ENCODE peak calls at places on chromosomes 2 and 18, in four cellular contexts. One of them, this sample, is unnamed.

GRCh38 chr2:85678794-85679672 is 11.0 kb upstream of the SFTPB start:
- DNase-seq in HCT116: peak
- DNase-seq in K562: peak
- DNase-seq in HepG2: peak
- DNase-seq in this sample: no peak

GRCh38 chr2:149175956-149176355 is 137.5 kb downstream of the LYPD6B start:
- DNase-seq in HCT116: no peak
- DNase-seq in K562: no peak
- DNase-seq in HepG2: no peak
- DNase-seq in this sample: no peak

GRCh38 chr2:74585406-74586182 is 31.1 kb downstream of the DOK1 start:
- DNase-seq in HCT116: no peak
- DNase-seq in K562: peak
- DNase-seq in HepG2: no peak
- DNase-seq in this sample: no peak

GRCh38 chr18:4016391-4017049 is 438.6 kb downstream of the DLGAP1 start:
- DNase-seq in HCT116: no peak
- DNase-seq in K562: no peak
- DNase-seq in HepG2: no peak
- DNase-seq in this sample: no peak

GRCh38 chr2:133122529-133122928 is 445.7 kb downstream of the NCKAP5 start:
- DNase-seq in HCT116: no peak
- DNase-seq in K562: no peak
- DNase-seq in HepG2: no peak
- DNase-seq in this sample: no peak

GRCh38 chr2:84459944-84460429 is 907 bp upstream of the SUCLG1 start:
- DNase-seq in HCT116: no peak
- DNase-seq in K562: no peak
- DNase-seq in HepG2: no peak
- DNase-seq in this sample: no peak

GRCh38 chr2:219016721-219017120 is 23.5 kb upstream of the CRYBA2 start:
- DNase-seq in HCT116: no peak
- DNase-seq in K562: no peak
- DNase-seq in HepG2: no peak
- DNase-seq in this sample: no peak

GRCh38 chr18:79945118-79946042 is 6.1 kb downstream of the SLC66A2 start:
- DNase-seq in HCT116: no peak
- DNase-seq in K562: no peak
- DNase-seq in HepG2: no peak
- DNase-seq in this sample: no peak

GRCh38 chr18:40852406-40852805 is 1102.6 kb upstream of the PIK3C3 start:
- DNase-seq in HCT116: no peak
- DNase-seq in K562: no peak
- DNase-seq in HepG2: no peak
- DNase-seq in this sample: no peak

GRCh38 chr2:161122772-161123530 is 37.3 kb upstream of the TANK start:
- DNase-seq in HCT116: peak
- DNase-seq in K562: peak
- DNase-seq in HepG2: peak
- DNase-seq in this sample: peak

GRCh38 chr2:179613701-179614100 is 247.7 kb downstream of the ZNF385B start:
- DNase-seq in HCT116: no peak
- DNase-seq in K562: no peak
- DNase-seq in HepG2: no peak
- DNase-seq in this sample: no peak

GRCh38 chr2:54859997-54860701 is 136.7 kb downstream of the EML6 start:
- DNase-seq in HCT116: no peak
- DNase-seq in K562: no peak
- DNase-seq in HepG2: no peak
- DNase-seq in this sample: no peak

GRCh38 chr2:224023188-224023587 is 15.9 kb downstream of the SERPINE2 start:
- DNase-seq in HCT116: no peak
- DNase-seq in K562: no peak
- DNase-seq in HepG2: peak
- DNase-seq in this sample: no peak

GRCh38 chr2:240704651-240705050 is 13.0 kb downstream of the AQP12A start:
- DNase-seq in HCT116: no peak
- DNase-seq in K562: no peak
- DNase-seq in HepG2: no peak
- DNase-seq in this sample: no peak

GRCh38 chr18:56294484-56295183 is 343.8 kb downstream of the TXNL1 start:
- DNase-seq in HCT116: no peak
- DNase-seq in K562: no peak
- DNase-seq in HepG2: no peak
- DNase-seq in this sample: no peak

GRCh38 chr18:30280861-30281470 is 761.6 kb downstream of the DSC3 start:
- DNase-seq in HCT116: peak
- DNase-seq in K562: peak
- DNase-seq in HepG2: peak
- DNase-seq in this sample: peak

GRCh38 chr2:64952113-64952895 is 36.9 kb upstream of the SLC1A4 start:
- DNase-seq in HCT116: no peak
- DNase-seq in K562: no peak
- DNase-seq in HepG2: no peak
- DNase-seq in this sample: no peak

GRCh38 chr2:53842891-53843290 is 16.9 kb downstream of the GPR75 start:
- DNase-seq in HCT116: no peak
- DNase-seq in K562: no peak
- DNase-seq in HepG2: no peak
- DNase-seq in this sample: no peak

GRCh38 chr2:2647156-2647555 is 316.1 kb upstream of the MYT1L start:
- DNase-seq in HCT116: no peak
- DNase-seq in K562: no peak
- DNase-seq in HepG2: no peak
- DNase-seq in this sample: peak

GRCh38 chr2:221999702-222000101 is 299.1 kb downstream of the PAX3 start:
- DNase-seq in HCT116: no peak
- DNase-seq in K562: no peak
- DNase-seq in HepG2: no peak
- DNase-seq in this sample: no peak

GRCh38 chr2:44553456-44553855 is 191.7 kb downstream of the CAMKMT start:
- DNase-seq in HCT116: no peak
- DNase-seq in K562: no peak
- DNase-seq in HepG2: no peak
- DNase-seq in this sample: no peak

GRCh38 chr2:10091182-10091932 is 11.1 kb upstream of the CYS1 start:
- DNase-seq in HCT116: no peak
- DNase-seq in K562: no peak
- DNase-seq in HepG2: no peak
- DNase-seq in this sample: no peak

GRCh38 chr18:63189817-63190216 is 129.8 kb downstream of the BCL2 start:
- DNase-seq in HCT116: no peak
- DNase-seq in K562: no peak
- DNase-seq in HepG2: no peak
- DNase-seq in this sample: no peak

GRCh38 chr2:10269711-10270610 is 32.7 kb upstream of the HPCAL1 start:
- DNase-seq in HCT116: no peak
- DNase-seq in K562: no peak
- DNase-seq in HepG2: no peak
- DNase-seq in this sample: no peak

GRCh38 chr2:124112966-124113365 is 87.9 kb downstream of the CNTNAP5 start:
- DNase-seq in HCT116: no peak
- DNase-seq in K562: no peak
- DNase-seq in HepG2: no peak
- DNase-seq in this sample: no peak
- TF ChIP-seq TCF7L2 in HCT116: no peak
- TF ChIP-seq TCF7L2 in K562: no peak
- TF ChIP-seq TCF7L2 in HepG2: no peak
- TF ChIP-seq TCF7L2 in this sample: no peak

GRCh38 chr2:172429351-172429968 is 2.1 kb downstream of the ITGA6 start:
- DNase-seq in HCT116: no peak
- DNase-seq in K562: no peak
- DNase-seq in HepG2: no peak
- DNase-seq in this sample: no peak
- TF ChIP-seq SIN3A in HCT116: no peak
- TF ChIP-seq SIN3A in K562: no peak
- TF ChIP-seq SIN3A in HepG2: peak
- TF ChIP-seq SIN3A in this sample: no peak

GRCh38 chr2:234206738-234207137 is 156.2 kb downstream of the SPP2 start:
- DNase-seq in HCT116: no peak
- DNase-seq in K562: no peak
- DNase-seq in HepG2: no peak
- DNase-seq in this sample: no peak

GRCh38 chr2:234211797-234212196 is 161.3 kb downstream of the SPP2 start:
- DNase-seq in HCT116: no peak
- DNase-seq in K562: no peak
- DNase-seq in HepG2: no peak
- DNase-seq in this sample: no peak

GRCh38 chr2:234218261-234219180 is 168.0 kb downstream of the SPP2 start:
- DNase-seq in HCT116: no peak
- DNase-seq in K562: no peak
- DNase-seq in HepG2: no peak
- DNase-seq in this sample: no peak

GRCh38 chr2:234212534-234212933 is 162.0 kb downstream of the SPP2 start:
- DNase-seq in HCT116: no peak
- DNase-seq in K562: no peak
- DNase-seq in HepG2: no peak
- DNase-seq in this sample: no peak
- TF ChIP-seq TCF7L2 in HCT116: no peak
- TF ChIP-seq TCF7L2 in K562: no peak
- TF ChIP-seq TCF7L2 in HepG2: no peak
- TF ChIP-seq TCF7L2 in this sample: no peak

DNA sequence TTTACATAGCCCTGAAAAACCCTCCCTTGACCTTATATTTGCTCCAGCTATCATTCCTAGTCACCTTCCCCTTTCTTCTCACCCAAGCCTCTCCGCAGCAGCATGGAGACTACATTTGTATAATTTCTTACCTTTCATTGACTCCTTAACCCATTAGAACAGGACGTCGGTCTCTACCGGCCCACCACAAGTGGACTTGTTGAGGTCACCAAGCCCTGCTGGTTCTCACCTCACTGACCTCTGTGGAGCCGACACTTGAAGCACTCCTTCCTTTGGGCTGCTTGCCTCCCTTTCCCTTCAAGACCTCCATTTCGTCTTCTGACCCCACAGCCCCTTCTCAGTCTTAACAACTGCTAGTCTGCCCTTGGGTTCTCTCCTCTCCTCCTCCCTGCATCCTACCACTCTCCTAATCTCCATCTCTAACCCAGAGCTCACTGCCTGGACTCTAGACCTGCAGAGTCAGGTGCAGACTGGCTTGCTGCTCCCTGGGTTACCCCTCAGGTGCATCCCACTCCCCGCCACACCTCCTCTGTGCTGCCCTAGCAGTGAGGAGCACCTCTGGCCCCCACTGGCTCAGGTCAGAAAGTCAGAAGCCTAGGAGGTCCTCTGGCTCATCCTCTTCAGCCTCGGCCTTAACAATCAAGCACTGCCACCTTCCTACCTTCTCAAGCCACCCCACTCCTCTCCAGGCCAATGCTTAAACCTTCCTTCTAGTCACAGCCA is 5.3 kb upstream of the SFXN5 start:
- DNase-seq in HCT116: no peak
- DNase-seq in K562: no peak
- DNase-seq in HepG2: no peak
- DNase-seq in this sample: no peak
- TF ChIP-seq SIN3A in HCT116: no peak
- TF ChIP-seq SIN3A in K562: no peak
- TF ChIP-seq SIN3A in HepG2: no peak
- TF ChIP-seq SIN3A in this sample: no peak

GRCh38 chr2:128640166-128640846 is 321.6 kb upstream of the HS6ST1 start:
- DNase-seq in HCT116: no peak
- DNase-seq in K562: no peak
- DNase-seq in HepG2: no peak
- DNase-seq in this sample: no peak

GRCh38 chr2:128637481-128638155 is 318.9 kb upstream of the HS6ST1 start:
- DNase-seq in HCT116: no peak
- DNase-seq in K562: no peak
- DNase-seq in HepG2: no peak
- DNase-seq in this sample: no peak

GRCh38 chr2:128639693-128640092 is 321.0 kb upstream of the HS6ST1 start:
- DNase-seq in HCT116: no peak
- DNase-seq in K562: no peak
- DNase-seq in HepG2: no peak
- DNase-seq in this sample: no peak

GRCh38 chr2:128638311-128638710 is 319.6 kb upstream of the HS6ST1 start:
- DNase-seq in HCT116: no peak
- DNase-seq in K562: no peak
- DNase-seq in HepG2: no peak
- DNase-seq in this sample: no peak

GRCh38 chr2:128638741-128639477 is 320.2 kb upstream of the HS6ST1 start:
- DNase-seq in HCT116: no peak
- DNase-seq in K562: no peak
- DNase-seq in HepG2: no peak
- DNase-seq in this sample: no peak
- TF ChIP-seq TCF7L2 in HCT116: no peak
- TF ChIP-seq TCF7L2 in K562: no peak
- TF ChIP-seq TCF7L2 in HepG2: no peak
- TF ChIP-seq TCF7L2 in this sample: no peak

DNA sequence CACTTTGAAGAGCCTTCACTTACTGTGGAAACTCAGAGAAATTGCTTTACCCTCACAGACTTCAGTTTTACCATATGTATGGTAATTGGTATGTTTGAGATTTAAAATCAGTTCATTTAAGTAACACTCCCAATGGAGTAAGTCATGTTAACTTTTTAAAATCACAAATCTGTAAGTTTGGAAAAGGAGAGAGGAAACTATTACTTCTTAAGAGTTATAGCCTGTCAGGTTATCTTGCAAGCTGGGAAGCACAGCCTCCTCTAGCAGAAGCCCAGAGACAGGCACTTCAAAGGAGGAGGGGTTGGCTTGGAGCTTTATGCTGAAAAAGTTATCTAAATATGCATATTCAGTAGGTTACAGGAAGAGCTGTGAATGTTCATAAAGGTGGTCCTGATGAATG is 102.5 kb downstream of the XRCC5 start:
- DNase-seq in HCT116: no peak
- DNase-seq in K562: no peak
- DNase-seq in HepG2: no peak
- DNase-seq in this sample: no peak
- TF ChIP-seq SIN3A in HCT116: no peak
- TF ChIP-seq SIN3A in K562: no peak
- TF ChIP-seq SIN3A in HepG2: no peak
- TF ChIP-seq SIN3A in this sample: no peak

GRCh38 chr18:48993586-48993985 is 42.8 kb upstream of the SMAD7 start:
- DNase-seq in HCT116: no peak
- DNase-seq in K562: no peak
- DNase-seq in HepG2: no peak
- DNase-seq in this sample: no peak
- TF ChIP-seq TCF7L2 in HCT116: no peak
- TF ChIP-seq TCF7L2 in K562: no peak
- TF ChIP-seq TCF7L2 in HepG2: no peak
- TF ChIP-seq TCF7L2 in this sample: no peak

This sample was measured in Panc1.